ENCODE peak calls at places on chromosomes 1 and 21, in seven cellular contexts. L is amniotic stem cell; C is BE2C; B is GM19239; R is AG09309; U is germinal center; P is activated CD8-positive, alpha-beta memory T cell treated with anti-CD3 and anti-CD28 coated beads for 24 hours. M is an unnamed sample.
A peak's percentile ranks its signal among the peaks of the same experiment; 100 is the strongest.

GRCh38 chr21:42563261-42564045 is 49.8 kb downstream of the SLC37A1 start:
- DNase-seq in L (no peak), C (no peak), B (no peak), R (no peak), U (no peak), P (peak; percentile 26), M (no peak)

GRCh38 chr1:231335663-231336602 is 1.7 kb downstream of the EXOC8 start:
- DNase-seq in L (no peak), C (no peak), B (no peak), R (no peak), U (no peak), P (no peak), M (no peak)

GRCh38 chr21:46424062-46424591 is 34.6 kb upstream of the DIP2A start:
- DNase-seq in L (no peak), C (no peak), B (no peak), R (no peak), U (no peak), P (peak; percentile 73), M (no peak)

GRCh38 chr1:93694833-93695232 is 13.2 kb upstream of the BCAR3 start:
- DNase-seq in L (no peak), C (no peak), B (no peak), R (no peak), U (no peak), P (no peak), M (no peak)

GRCh38 chr21:33039542-33039941 is 13.8 kb downstream of the OLIG2 start:
- DNase-seq in L (no peak), C (no peak), B (no peak), R (no peak), U (no peak), P (no peak), M (no peak)

GRCh38 chr21:42567181-42567560 is 53.5 kb downstream of the SLC37A1 start:
- DNase-seq in L (no peak), C (no peak), B (no peak), R (no peak), U (no peak), P (no peak), M (no peak)

GRCh38 chr1:112061852-112062451 is 72.5 kb upstream of the KCND3 start:
- DNase-seq in L (no peak), C (no peak), B (no peak), R (no peak), U (no peak), P (no peak), M (no peak)

GRCh38 chr1:154960446-154961136 is 991 bp downstream of the PYGO2 start:
- DNase-seq in L (no peak), C (no peak), B (no peak), R (no peak), U (no peak), P (no peak), M (no peak)

GRCh38 chr21:44765231-44766013 is 36.2 kb downstream of the UBE2G2 start:
- DNase-seq in L (no peak), C (peak; percentile 48), B (no peak), R (no peak), U (no peak), P (no peak), M (peak; percentile 66)

GRCh38 chr1:182279724-182280506 is 111.7 kb downstream of the GLUL start:
- DNase-seq in L (no peak), C (no peak), B (no peak), R (no peak), U (no peak), P (no peak), M (no peak)

GRCh38 chr1:90045853-90046563 is 51.1 kb downstream of the ZNF326 start:
- DNase-seq in L (no peak), C (peak; percentile 23), B (no peak), R (no peak), U (peak; percentile 16), P (no peak), M (no peak)

GRCh38 chr1:19398309-19398760 is 86.2 kb downstream of the SLC66A1 start:
- DNase-seq in L (peak; percentile 90), C (no peak), B (no peak), R (peak; percentile 98), U (no peak), P (no peak), M (no peak)

GRCh38 chr1:218585565-218586184 is 240.5 kb downstream of the TGFB2 start:
- DNase-seq in L (peak; percentile 43), C (peak; percentile 36), B (no peak), R (no peak), U (no peak), P (no peak), M (peak; percentile 89)

GRCh38 chr1:231206856-231207255 is 34.2 kb upstream of the GNPAT start:
- DNase-seq in L (no peak), C (peak; percentile 25), B (no peak), R (no peak), U (no peak), P (no peak), M (no peak)

GRCh38 chr1:26783646-26784022 is 4.1 kb upstream of the PIGV start:
- DNase-seq in L (no peak), C (no peak), B (no peak), R (no peak), U (no peak), P (no peak), M (no peak)

GRCh38 chr1:70727891-70728443 is 316.9 kb downstream of the CTH start:
- DNase-seq in L (no peak), C (no peak), B (no peak), R (no peak), U (no peak), P (no peak), M (no peak)

GRCh38 chr1:152112101-152112884 is 3.0 kb downstream of the TCHH start:
- DNase-seq in L (no peak), C (no peak), B (no peak), R (peak; percentile 1), U (no peak), P (peak; percentile 61), M (no peak)

GRCh38 chr1:237681210-237681609 is 209.5 kb downstream of the ZP4 start:
- DNase-seq in L (no peak), C (no peak), B (no peak), R (no peak), U (no peak), P (no peak), M (no peak)

GRCh38 chr1:223188618-223189356 is 45.7 kb upstream of the TLR5 start:
- DNase-seq in L (no peak), C (no peak), B (no peak), R (no peak), U (no peak), P (no peak), M (no peak)

GRCh38 chr1:169576934-169577331 is 9.3 kb downstream of the F5 start:
- DNase-seq in L (no peak), C (no peak), B (no peak), R (no peak), U (no peak), P (no peak), M (no peak)

GRCh38 chr21:38787461-38788274 is 18.1 kb upstream of the ETS2 start:
- DNase-seq in L (no peak), C (peak; percentile 62), B (no peak), R (no peak), U (no peak), P (no peak), M (no peak)

GRCh38 chr1:216812966-216813365 is 89.7 kb upstream of the ESRRG start:
- DNase-seq in L (no peak), C (peak; percentile 14), B (no peak), R (no peak), U (no peak), P (no peak), M (no peak)

GRCh38 chr1:248825573-248825908 is 174 bp downstream of the SH3BP5L start:
- DNase-seq in L (no peak), C (no peak), B (no peak), R (no peak), U (peak; percentile 27), P (no peak), M (no peak)

GRCh38 chr1:56510642-56511021 is 68.7 kb downstream of the PLPP3 start:
- DNase-seq in L (no peak), C (no peak), B (no peak), R (no peak), U (no peak), P (no peak), M (no peak)

GRCh38 chr1:162560303-162561036 is 1.1 kb upstream of the UAP1 start:
- DNase-seq in L (no peak), C (no peak), B (no peak), R (no peak), U (no peak), P (no peak), M (no peak)

GRCh38 chr21:30166705-30167104 is at the start of gene CLDN17:
- DNase-seq in L (no peak), C (no peak), B (no peak), R (no peak), U (no peak), P (no peak), M (no peak)

GRCh38 chr1:43309626-43310025 is 8.8 kb downstream of the TIE1 start:
- DNase-seq in L (no peak), C (no peak), B (no peak), R (no peak), U (no peak), P (no peak), M (no peak)

M was measured in osteocyte.